ENCODE peak calls at places on chromosomes 7 and 10, in eight cellular contexts. One of them, this sample, is unnamed.

GRCh38 chr7:41492603-41493002 is 210.3 kb downstream of the INHBA start:
- DNase-seq in A549: no peak
- DNase-seq in IMR-90: no peak
- DNase-seq in esophagus muscularis mucosa: no peak
- DNase-seq in K562: no peak
- DNase-seq in transverse colon: no peak
- DNase-seq in NB4: no peak
- DNase-seq in stomach: no peak
- DNase-seq in this sample: no peak

GRCh38 chr10:80590585-80591125 is 53.0 kb downstream of the SH2D4B start:
- DNase-seq in A549: no peak
- DNase-seq in IMR-90: no peak
- DNase-seq in esophagus muscularis mucosa: no peak
- DNase-seq in K562: no peak
- DNase-seq in transverse colon: no peak
- DNase-seq in NB4: no peak
- DNase-seq in stomach: no peak
- DNase-seq in this sample: no peak

GRCh38 chr7:2173184-2173827 is 59.4 kb downstream of the MAD1L1 start:
- DNase-seq in A549: no peak
- DNase-seq in IMR-90: no peak
- DNase-seq in esophagus muscularis mucosa: no peak
- DNase-seq in K562: no peak
- DNase-seq in transverse colon: no peak
- DNase-seq in NB4: no peak
- DNase-seq in stomach: no peak
- DNase-seq in this sample: no peak

GRCh38 chr7:72546586-72546985 is 134.4 kb upstream of the CALN1 start:
- DNase-seq in A549: no peak
- DNase-seq in IMR-90: no peak
- DNase-seq in esophagus muscularis mucosa: no peak
- DNase-seq in K562: no peak
- DNase-seq in transverse colon: no peak
- DNase-seq in NB4: no peak
- DNase-seq in stomach: no peak
- DNase-seq in this sample: no peak

GRCh38 chr10:64379898-64380297 is 858.7 kb downstream of the REEP3 start:
- DNase-seq in A549: no peak
- DNase-seq in IMR-90: no peak
- DNase-seq in esophagus muscularis mucosa: no peak
- DNase-seq in K562: peak
- DNase-seq in transverse colon: peak
- DNase-seq in NB4: peak
- DNase-seq in stomach: no peak
- DNase-seq in this sample: peak

GRCh38 chr7:16026253-16027020 is 340.0 kb upstream of the MEOX2 start:
- DNase-seq in A549: no peak
- DNase-seq in IMR-90: peak
- DNase-seq in esophagus muscularis mucosa: no peak
- DNase-seq in K562: no peak
- DNase-seq in transverse colon: no peak
- DNase-seq in NB4: no peak
- DNase-seq in stomach: no peak
- DNase-seq in this sample: no peak

GRCh38 chr7:158602905-158603772 is 15.5 kb upstream of the PTPRN2 start:
- DNase-seq in A549: no peak
- DNase-seq in IMR-90: peak
- DNase-seq in esophagus muscularis mucosa: no peak
- DNase-seq in K562: no peak
- DNase-seq in transverse colon: no peak
- DNase-seq in NB4: no peak
- DNase-seq in stomach: no peak
- DNase-seq in this sample: no peak

GRCh38 chr10:24824124-24824523 is 100.4 kb upstream of the ARHGAP21 start:
- DNase-seq in A549: no peak
- DNase-seq in IMR-90: peak
- DNase-seq in esophagus muscularis mucosa: no peak
- DNase-seq in K562: no peak
- DNase-seq in transverse colon: no peak
- DNase-seq in NB4: no peak
- DNase-seq in stomach: no peak
- DNase-seq in this sample: no peak

GRCh38 chr7:108568801-108569380 is 615 bp downstream of the THAP5 start:
- DNase-seq in A549: peak
- DNase-seq in IMR-90: no peak
- DNase-seq in esophagus muscularis mucosa: no peak
- DNase-seq in K562: no peak
- DNase-seq in transverse colon: no peak
- DNase-seq in NB4: no peak
- DNase-seq in stomach: no peak
- DNase-seq in this sample: no peak

GRCh38 chr7:108572487-108572886 is 2.8 kb downstream of the DNAJB9 start:
- DNase-seq in A549: no peak
- DNase-seq in IMR-90: no peak
- DNase-seq in esophagus muscularis mucosa: no peak
- DNase-seq in K562: no peak
- DNase-seq in transverse colon: no peak
- DNase-seq in NB4: no peak
- DNase-seq in stomach: no peak
- DNase-seq in this sample: no peak

GRCh38 chr7:108565987-108566386 is 3.5 kb downstream of the THAP5 start:
- DNase-seq in A549: no peak
- DNase-seq in IMR-90: no peak
- DNase-seq in esophagus muscularis mucosa: no peak
- DNase-seq in K562: peak
- DNase-seq in transverse colon: no peak
- DNase-seq in NB4: no peak
- DNase-seq in stomach: no peak
- DNase-seq in this sample: no peak

GRCh38 chr7:108570146-108570755 is 577 bp downstream of the DNAJB9 start:
- DNase-seq in A549: peak
- DNase-seq in IMR-90: peak
- DNase-seq in esophagus muscularis mucosa: no peak
- DNase-seq in K562: peak
- DNase-seq in transverse colon: peak
- DNase-seq in NB4: peak
- DNase-seq in stomach: peak
- DNase-seq in this sample: peak

DNA sequence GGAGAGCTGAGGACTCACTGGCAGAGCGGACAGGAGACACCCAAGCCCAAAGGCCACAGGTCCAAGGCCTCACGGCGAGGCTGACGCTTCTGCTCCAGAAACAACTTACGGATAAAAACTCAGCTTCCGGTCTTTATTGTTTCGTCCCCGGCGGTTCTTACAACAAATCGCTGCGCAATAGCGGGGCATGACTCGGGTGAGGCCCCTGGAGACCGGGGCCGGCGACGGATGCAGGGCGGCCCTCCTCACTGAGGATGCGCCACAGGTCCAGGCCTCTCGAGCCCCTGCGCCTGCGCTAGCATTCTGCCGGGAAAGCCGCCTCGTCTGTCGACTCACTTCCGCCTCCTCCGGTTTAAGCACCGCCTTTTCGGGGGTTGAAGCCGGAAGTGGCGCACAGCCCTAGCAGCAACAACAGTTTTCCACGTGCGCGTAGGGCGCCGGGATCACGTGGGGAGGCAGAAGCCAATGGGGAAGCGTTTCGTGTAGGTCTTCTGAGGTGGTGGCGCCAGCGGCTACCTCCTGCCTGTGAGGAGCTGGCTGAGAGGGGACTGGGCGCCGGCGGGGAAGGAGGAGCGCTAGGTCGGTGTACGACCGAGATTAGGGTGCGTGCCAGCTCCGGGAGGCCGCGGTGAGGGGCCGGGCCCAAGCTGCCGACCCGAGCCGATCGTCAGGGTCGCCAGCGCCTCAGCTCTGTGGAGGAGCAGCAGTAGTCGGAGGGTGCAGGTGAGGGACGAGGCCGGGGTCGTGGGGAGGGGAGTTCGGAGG is at the start of the genes DNAJB9 and THAP5:
- DNase-seq in A549: peak
- DNase-seq in IMR-90: peak
- DNase-seq in esophagus muscularis mucosa: peak
- DNase-seq in K562: peak
- DNase-seq in transverse colon: peak
- DNase-seq in NB4: peak
- DNase-seq in stomach: peak
- DNase-seq in this sample: peak
- TF ChIP-seq POLR2A in A549: peak
- TF ChIP-seq POLR2A in IMR-90: peak
- TF ChIP-seq POLR2A in esophagus muscularis mucosa: peak
- TF ChIP-seq POLR2A in K562: peak
- TF ChIP-seq POLR2A in transverse colon: peak
- TF ChIP-seq POLR2A in NB4: peak
- TF ChIP-seq POLR2A in stomach: peak
- TF ChIP-seq POLR2A in this sample: peak

GRCh38 chr7:19984231-19984632 is 210.8 kb upstream of the TMEM196 start:
- DNase-seq in A549: no peak
- DNase-seq in IMR-90: no peak
- DNase-seq in esophagus muscularis mucosa: no peak
- DNase-seq in K562: no peak
- DNase-seq in transverse colon: no peak
- DNase-seq in NB4: peak
- DNase-seq in stomach: no peak
- DNase-seq in this sample: peak
- TF ChIP-seq CTCF in A549: no peak
- TF ChIP-seq CTCF in IMR-90: no peak
- TF ChIP-seq CTCF in esophagus muscularis mucosa: no peak
- TF ChIP-seq CTCF in K562: no peak
- TF ChIP-seq CTCF in transverse colon: no peak
- TF ChIP-seq CTCF in NB4: no peak
- TF ChIP-seq CTCF in stomach: no peak
- TF ChIP-seq CTCF in this sample: no peak

DNA sequence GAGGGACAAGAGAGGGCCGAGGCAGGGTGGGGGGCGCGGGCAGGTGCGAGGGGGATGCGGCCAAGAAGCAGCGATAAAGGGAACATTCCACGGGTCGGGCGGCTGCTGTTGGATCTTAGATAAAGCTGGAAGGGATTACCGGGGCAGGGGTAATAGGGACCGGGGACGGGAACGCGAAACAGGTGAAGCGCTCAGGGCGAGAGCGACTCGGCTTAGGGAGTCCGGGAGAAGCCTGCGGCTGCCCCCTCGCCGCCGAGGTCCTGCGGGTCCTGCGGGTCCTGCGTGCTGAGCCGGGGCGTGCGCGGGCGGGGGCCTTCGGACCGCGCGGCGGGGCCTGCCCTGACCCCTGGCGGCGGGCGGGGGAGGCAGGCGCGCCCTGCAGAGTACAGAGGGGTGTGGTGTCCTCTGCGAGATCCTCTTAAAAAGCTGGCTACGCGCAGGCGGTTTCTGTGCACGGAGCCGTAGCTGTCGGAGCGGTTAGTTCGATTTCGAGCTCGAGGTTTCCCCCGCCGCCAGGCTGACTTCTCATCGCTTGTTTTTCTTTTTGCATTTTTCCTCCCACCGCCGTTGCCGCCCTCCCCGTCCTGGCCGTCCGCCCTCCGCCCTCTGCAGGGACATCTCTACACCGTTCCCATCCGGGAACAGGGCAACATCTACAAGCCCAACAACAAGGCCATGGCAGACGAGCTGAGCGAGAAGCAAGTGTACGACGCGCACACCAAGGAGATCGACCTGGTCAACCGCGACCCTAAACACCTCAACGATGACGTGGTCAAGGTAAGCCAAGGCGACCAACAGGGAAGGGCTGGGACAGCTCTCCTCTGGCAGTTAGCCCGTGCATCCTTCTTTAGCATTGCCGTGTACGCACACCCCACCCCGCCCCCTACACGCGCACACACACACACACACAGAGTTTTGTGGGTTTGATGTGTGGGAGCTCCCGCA is 1.3 kb downstream of the CAV1 start:
- DNase-seq in A549: peak
- DNase-seq in IMR-90: peak
- DNase-seq in esophagus muscularis mucosa: peak
- DNase-seq in K562: peak
- DNase-seq in transverse colon: peak
- DNase-seq in NB4: peak
- DNase-seq in stomach: peak
- DNase-seq in this sample: peak
- TF ChIP-seq POLR2A in A549: peak
- TF ChIP-seq POLR2A in IMR-90: peak
- TF ChIP-seq POLR2A in esophagus muscularis mucosa: peak
- TF ChIP-seq POLR2A in K562: no peak
- TF ChIP-seq POLR2A in transverse colon: no peak
- TF ChIP-seq POLR2A in NB4: no peak
- TF ChIP-seq POLR2A in stomach: no peak
- TF ChIP-seq POLR2A in this sample: no peak

DNA sequence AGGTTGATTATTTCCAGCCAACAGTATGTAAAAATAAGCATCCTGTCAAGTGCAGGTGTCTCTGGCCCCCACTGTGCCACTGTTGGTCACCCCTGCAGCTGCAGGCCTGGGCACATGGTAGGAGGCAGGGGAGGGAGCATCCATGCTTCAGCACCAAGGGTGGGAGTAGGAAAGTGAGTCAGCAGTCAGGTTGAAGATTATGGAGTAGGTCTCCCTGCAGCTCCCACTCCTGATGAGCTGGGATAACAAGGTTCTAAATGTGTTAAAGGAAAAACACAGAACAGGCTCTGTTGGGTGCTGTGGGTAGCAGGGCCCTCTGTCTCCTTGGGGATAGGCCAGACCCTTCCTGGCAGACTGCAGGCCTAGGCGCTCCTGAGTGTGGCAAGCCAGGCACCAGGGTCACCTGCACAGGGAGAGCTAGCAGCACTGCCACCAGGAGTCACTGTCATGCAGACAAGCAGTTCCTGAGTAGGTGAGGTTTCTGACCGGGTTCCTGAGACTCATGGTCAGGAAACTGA is 59.3 kb downstream of the NUDCD3 start:
- DNase-seq in A549: no peak
- DNase-seq in IMR-90: peak
- DNase-seq in esophagus muscularis mucosa: no peak
- DNase-seq in K562: peak
- DNase-seq in transverse colon: peak
- DNase-seq in NB4: peak
- DNase-seq in stomach: no peak
- DNase-seq in this sample: peak
- TF ChIP-seq CTCF in A549: no peak
- TF ChIP-seq CTCF in IMR-90: peak
- TF ChIP-seq CTCF in esophagus muscularis mucosa: peak
- TF ChIP-seq CTCF in K562: peak
- TF ChIP-seq CTCF in transverse colon: no peak
- TF ChIP-seq CTCF in NB4: peak
- TF ChIP-seq CTCF in stomach: no peak
- TF ChIP-seq CTCF in this sample: no peak

GRCh38 chr7:155644178-155644970 is at the start of gene RBM33:
- DNase-seq in A549: peak
- DNase-seq in IMR-90: peak
- DNase-seq in esophagus muscularis mucosa: peak
- DNase-seq in K562: peak
- DNase-seq in transverse colon: peak
- DNase-seq in NB4: peak
- DNase-seq in stomach: peak
- DNase-seq in this sample: peak
- TF ChIP-seq POLR2A in A549: peak
- TF ChIP-seq POLR2A in IMR-90: peak
- TF ChIP-seq POLR2A in esophagus muscularis mucosa: peak
- TF ChIP-seq POLR2A in K562: peak
- TF ChIP-seq POLR2A in transverse colon: peak
- TF ChIP-seq POLR2A in NB4: peak
- TF ChIP-seq POLR2A in stomach: no peak
- TF ChIP-seq POLR2A in this sample: no peak